ENCODE peak calls at places on chromosomes 16 and 17, in seven cellular contexts. R is cardiac fibroblast; U is stimulated activated CD4-positive, alpha-beta T cell treated with anti-CD3 and anti-CD28 coated beads, Interleukin-1b, Interleukin-23, amount 100 ng/mL, for 4 hours; D is NCI-H1930; Q is amygdala; L is stimulated activated CD8-positive, alpha-beta memory T cell treated with anti-CD3 and anti-CD28 coated beads, Interleukin-4, amount 100 ng/mL, for 24 hours; Z is AG08395. W is an unnamed sample.

GRCh38 chr17:64984776-64985521 is 65.7 kb upstream of the LRRC37A3 start:
- DNase-seq in R (peak; percentile 34), U (no peak), D (no peak), Q (no peak), L (no peak), Z (no peak), W (no peak)

GRCh38 chr17:36921131-36921851 is 16.0 kb upstream of the LHX1 start:
- DNase-seq in R (peak; percentile 48), U (no peak), D (no peak), Q (no peak), L (peak; percentile 35), Z (no peak), W (peak; percentile 61)

GRCh38 chr16:3454631-3455147 is 11.2 kb downstream of the NAA60 start:
- DNase-seq in R (no peak), U (no peak), D (no peak), Q (no peak), L (no peak), Z (no peak), W (no peak)

GRCh38 chr17:49031965-49032928 is 35.1 kb downstream of the IGF2BP1 start:
- DNase-seq in R (peak; percentile 89), U (no peak), D (peak; percentile 67), Q (no peak), L (peak; percentile 7), Z (peak; percentile 92), W (peak; percentile 16)

GRCh38 chr17:26792486-26792885 is 501.4 kb upstream of the WSB1 start:
- DNase-seq in R (peak; percentile 11), U (no peak), D (no peak), Q (no peak), L (no peak), Z (no peak), W (no peak)

GRCh38 chr17:74340470-74341023 is 14.5 kb downstream of the KIF19 start:
- DNase-seq in R (no peak), U (no peak), D (no peak), Q (no peak), L (no peak), Z (no peak), W (no peak)

GRCh38 chr16:62041401-62041800 is 5.2 kb upstream of the CDH8 start:
- DNase-seq in R (peak; percentile 63), U (no peak), D (no peak), Q (no peak), L (no peak), Z (peak; percentile 65), W (no peak)

GRCh38 chr17:39533891-39534290 is 72.6 kb downstream of the CDK12 start:
- DNase-seq in R (no peak), U (no peak), D (no peak), Q (no peak), L (no peak), Z (no peak), W (no peak)

W was measured in activated CD4-positive, alpha-beta T cell treated with anti-CD3 and anti-CD28 coated beads for 24 hours.